ENCODE peak calls at places on chromosome 11, in ten cellular contexts. E, C, R, Q, F, G, Z, Y, X and P are unnamed samples.

GRCh38 chr11:100672483-100673038 is 14.5 kb upstream of the ARHGAP42 start:
- DNase-seq in E (no peak), C (no peak), R (no peak), Q (no peak), F (no peak), G (no peak), Z (no peak), Y (no peak), X (no peak), P (no peak)

GRCh38 chr11:629237-629583 is 2.2 kb upstream of the SCT start:
- DNase-seq in E (no peak), C (no peak), R (no peak), Q (no peak), F (no peak), G (no peak), Z (no peak), Y (no peak), X (no peak), P (no peak)

GRCh38 chr11:93444671-93445073 is 98.5 kb downstream of the SMCO4 start:
- DNase-seq in E (no peak), C (peak), R (no peak), Q (peak), F (no peak), G (peak), Z (no peak), Y (no peak), X (no peak), P (no peak)

GRCh38 chr11:78638704-78639380 is 64.2 kb upstream of the NARS2 start:
- DNase-seq in E (no peak), C (no peak), R (no peak), Q (no peak), F (no peak), G (no peak), Z (no peak), Y (no peak), X (no peak), P (no peak)

GRCh38 chr11:130725417-130726233 is 190.7 kb downstream of the SNX19 start:
- DNase-seq in E (no peak), C (no peak), R (no peak), Q (no peak), F (no peak), G (no peak), Z (no peak), Y (no peak), X (no peak), P (no peak)

GRCh38 chr11:23263466-23263865 is 403.2 kb upstream of the CCDC179 start:
- DNase-seq in E (no peak), C (no peak), R (no peak), Q (no peak), F (no peak), G (no peak), Z (no peak), Y (no peak), X (no peak), P (no peak)

GRCh38 chr11:251550-251949 is 14.8 kb downstream of the PSMD13 start:
- DNase-seq in E (no peak), C (no peak), R (no peak), Q (no peak), F (no peak), G (no peak), Z (no peak), Y (no peak), X (no peak), P (no peak)

GRCh38 chr11:86162257-86162656 is 82.3 kb upstream of the EED start:
- DNase-seq in E (no peak), C (no peak), R (no peak), Q (no peak), F (peak), G (no peak), Z (peak), Y (peak), X (peak), P (no peak)

GRCh38 chr11:92129811-92130210 is 94.8 kb upstream of the FAT3 start:
- DNase-seq in E (no peak), C (no peak), R (no peak), Q (no peak), F (no peak), G (no peak), Z (no peak), Y (no peak), X (no peak), P (no peak)

GRCh38 chr11:35174666-35175065 is 35.7 kb downstream of the CD44 start:
- DNase-seq in E (no peak), C (no peak), R (no peak), Q (no peak), F (no peak), G (no peak), Z (no peak), Y (no peak), X (no peak), P (no peak)

GRCh38 chr11:95466406-95466805 is 235.4 kb upstream of the SESN3 start:
- DNase-seq in E (no peak), C (no peak), R (no peak), Q (no peak), F (no peak), G (no peak), Z (no peak), Y (no peak), X (no peak), P (no peak)

GRCh38 chr11:74756571-74756970 is 7.9 kb downstream of the RNF169 start:
- DNase-seq in E (no peak), C (no peak), R (no peak), Q (no peak), F (no peak), G (no peak), Z (no peak), Y (no peak), X (no peak), P (no peak)

GRCh38 chr11:20014067-20014402 is 146.2 kb downstream of the DBX1 start:
- DNase-seq in E (no peak), C (no peak), R (no peak), Q (no peak), F (no peak), G (no peak), Z (no peak), Y (no peak), X (no peak), P (no peak)

GRCh38 chr11:134800826-134801225 is 388.8 kb upstream of the B3GAT1 start:
- DNase-seq in E (no peak), C (no peak), R (no peak), Q (no peak), F (no peak), G (no peak), Z (no peak), Y (no peak), X (no peak), P (no peak)

GRCh38 chr11:3894128-3894731 is 38.8 kb downstream of the STIM1 start:
- DNase-seq in E (no peak), C (no peak), R (no peak), Q (no peak), F (peak), G (no peak), Z (no peak), Y (peak), X (peak), P (no peak)

GRCh38 chr11:10379871-10380568 is 75.0 kb upstream of the AMPD3 start:
- DNase-seq in E (no peak), C (no peak), R (no peak), Q (no peak), F (no peak), G (no peak), Z (no peak), Y (no peak), X (no peak), P (no peak)

GRCh38 chr11:95230054-95231034 is 658 bp downstream of the SESN3 start:
- DNase-seq in E (peak), C (peak), R (no peak), Q (peak), F (no peak), G (peak), Z (peak), Y (peak), X (no peak), P (peak)

GRCh38 chr11:15673408-15673811 is 558.7 kb downstream of the INSC start:
- DNase-seq in E (no peak), C (no peak), R (no peak), Q (no peak), F (no peak), G (no peak), Z (no peak), Y (no peak), X (no peak), P (no peak)

GRCh38 chr11:84720706-84721402 is 906.3 kb downstream of the DLG2 start:
- DNase-seq in E (peak), C (no peak), R (no peak), Q (peak), F (peak), G (no peak), Z (peak), Y (peak), X (no peak), P (peak)

GRCh38 chr11:17076517-17077239 is 789 bp downstream of the RPS13 start:
- DNase-seq in E (no peak), C (peak), R (no peak), Q (no peak), F (no peak), G (no peak), Z (no peak), Y (no peak), X (no peak), P (no peak)

GRCh38 chr11:11510939-11511338 is 110.9 kb downstream of the GALNT18 start:
- DNase-seq in E (no peak), C (no peak), R (peak), Q (no peak), F (peak), G (no peak), Z (no peak), Y (peak), X (no peak), P (peak)

GRCh38 chr11:8561461-8561860 is 32.6 kb downstream of the STK33 start:
- DNase-seq in E (no peak), C (no peak), R (no peak), Q (no peak), F (no peak), G (no peak), Z (no peak), Y (no peak), X (no peak), P (no peak)

GRCh38 chr11:73343076-73343833 is 32.9 kb upstream of the RELT start:
- DNase-seq in E (no peak), C (no peak), R (no peak), Q (no peak), F (no peak), G (no peak), Z (no peak), Y (no peak), X (no peak), P (no peak)